ENCODE peak calls at places on chromosomes 11 and 22, in five cellular contexts. C is activated CD4-positive, alpha-beta T cell treated with anti-CD3 and anti-CD28 coated beads for 24 hours; F is effector CD8-positive, alpha-beta T cell; Y is RWPE1; W is amniotic stem cell. L is an unnamed sample.

GRCh38 chr22:32799516-32799915 is 2.0 kb upstream of the TIMP3 start:
- DNase-seq in C (no peak), F (no peak), Y (no peak), W (no peak), L (no peak)

GRCh38 chr11:120835601-120836228 is 188.2 kb upstream of the TBCEL start:
- DNase-seq in C (no peak), F (no peak), Y (no peak), W (no peak), L (no peak)

GRCh38 chr11:1029686-1030085 is 6.8 kb downstream of the MUC6 start:
- DNase-seq in C (no peak), F (no peak), Y (no peak), W (no peak), L (no peak)

GRCh38 chr22:20615533-20616450 is 108.4 kb downstream of the MED15 start:
- DNase-seq in C (no peak), F (no peak), Y (no peak), W (no peak), L (no peak)

GRCh38 chr11:126878892-126879291 is 121.7 kb downstream of the KIRREL3 start:
- DNase-seq in C (no peak), F (no peak), Y (no peak), W (no peak), L (no peak)

GRCh38 chr22:39325392-39325932 is 6.0 kb upstream of the RPL3 start:
- DNase-seq in C (no peak), F (no peak), Y (peak; percentile 37), W (no peak), L (no peak)

GRCh38 chr11:36122715-36123114 is 166.5 kb downstream of the COMMD9 start:
- DNase-seq in C (no peak), F (no peak), Y (no peak), W (no peak), L (no peak)

GRCh38 chr11:57290288-57290687 is 34.5 kb downstream of the TNKS1BP1 start:
- DNase-seq in C (no peak), F (no peak), Y (no peak), W (no peak), L (no peak)

GRCh38 chr11:45817191-45817590 is 12.2 kb downstream of the SLC35C1 start:
- DNase-seq in C (no peak), F (no peak), Y (no peak), W (no peak), L (no peak)

GRCh38 chr11:112539741-112540140 is 279.1 kb upstream of the PLET1 start:
- DNase-seq in C (no peak), F (no peak), Y (no peak), W (no peak), L (no peak)

GRCh38 chr11:68942751-68943271 is 38.0 kb downstream of the MRGPRD start:
- DNase-seq in C (no peak), F (no peak), Y (no peak), W (no peak), L (no peak)

GRCh38 chr22:41274856-41275255 is 11.1 kb downstream of the RANGAP1 start:
- DNase-seq in C (no peak), F (no peak), Y (no peak), W (no peak), L (no peak)

GRCh38 chr11:2428322-2428795 is 16.0 kb downstream of the TRPM5 start:
- DNase-seq in C (peak; percentile 86), F (peak; percentile 87), Y (peak; percentile 30), W (no peak), L (no peak)

GRCh38 chr11:97739892-97740782 is 1280.6 kb upstream of the CNTN5 start:
- DNase-seq in C (no peak), F (no peak), Y (no peak), W (peak; percentile 42), L (no peak)

GRCh38 chr22:50526849-50527801 is 1.7 kb upstream of the SCO2 start:
- DNase-seq in C (no peak), F (no peak), Y (no peak), W (no peak), L (no peak)

GRCh38 chr22:50481440-50482106 is at the start of gene ADM2:
- DNase-seq in C (peak; percentile 49), F (peak; percentile 50), Y (no peak), W (no peak), L (no peak)

GRCh38 chr11:111402411-111402810 is 23.3 kb upstream of the POU2AF1 start:
- DNase-seq in C (no peak), F (no peak), Y (no peak), W (no peak), L (no peak)

GRCh38 chr22:40733919-40734318 is 54.6 kb downstream of the MCHR1 start:
- DNase-seq in C (no peak), F (no peak), Y (no peak), W (no peak), L (no peak)

GRCh38 chr22:48147404-48147803 is 1385.0 kb downstream of the TBC1D22A start:
- DNase-seq in C (no peak), F (no peak), Y (no peak), W (no peak), L (no peak)

GRCh38 chr11:1470681-1471611 is 15.6 kb downstream of the MOB2 start:
- DNase-seq in C (no peak), F (no peak), Y (no peak), W (no peak), L (no peak)

GRCh38 chr22:44870021-44870420 is 117.6 kb downstream of the ARHGAP8 start:
- DNase-seq in C (no peak), F (no peak), Y (peak; percentile 38), W (peak; percentile 6), L (no peak)

GRCh38 chr22:43867839-43868652 is 5.7 kb upstream of the SULT4A1 start:
- DNase-seq in C (peak; percentile 7), F (no peak), Y (peak; percentile 36), W (peak; percentile 12), L (peak; percentile 25)

GRCh38 chr11:128763224-128763623 is 69.4 kb downstream of the FLI1 start:
- DNase-seq in C (no peak), F (no peak), Y (no peak), W (no peak), L (no peak)

GRCh38 chr11:9625158-9625557 is 38.7 kb upstream of the SWAP70 start:
- DNase-seq in C (no peak), F (no peak), Y (no peak), W (no peak), L (no peak)

GRCh38 chr11:94880216-94880615 is 93.1 kb downstream of the CWC15 start:
- DNase-seq in C (no peak), F (no peak), Y (peak; percentile 76), W (no peak), L (no peak)

GRCh38 chr11:75689861-75690641 is 21.2 kb upstream of the MAP6 start:
- DNase-seq in C (no peak), F (no peak), Y (no peak), W (no peak), L (no peak)

GRCh38 chr11:35013514-35014191 is 97.2 kb downstream of the PDHX start:
- DNase-seq in C (no peak), F (no peak), Y (no peak), W (no peak), L (no peak)

GRCh38 chr11:33899383-33900037 is 7.6 kb upstream of the LMO2 start:
- DNase-seq in C (no peak), F (no peak), Y (peak; percentile 58), W (peak; percentile 33), L (no peak)

GRCh38 chr11:27330633-27331270 is 32.3 kb downstream of the CCDC34 start:
- DNase-seq in C (no peak), F (no peak), Y (no peak), W (no peak), L (no peak)

GRCh38 chr11:132126973-132127900 is 756.8 kb downstream of the NTM start:
- DNase-seq in C (no peak), F (no peak), Y (peak; percentile 49), W (peak; percentile 87), L (peak; percentile 28)

GRCh38 chr11:76664578-76665061 is 5.9 kb downstream of the LRRC32 start:
- DNase-seq in C (no peak), F (no peak), Y (no peak), W (no peak), L (no peak)

GRCh38 chr11:15843309-15843857 is 513.0 kb downstream of the SOX6 start:
- DNase-seq in C (no peak), F (no peak), Y (no peak), W (no peak), L (no peak)

GRCh38 chr11:70105755-70106571 is 27.8 kb downstream of the ANO1 start:
- DNase-seq in C (no peak), F (no peak), Y (no peak), W (no peak), L (no peak)

GRCh38 chr11:76783294-76783900 is at the start of gene TSKU:
- DNase-seq in C (no peak), F (no peak), Y (peak; percentile 41), W (no peak), L (no peak)

GRCh38 chr11:40292636-40293585 is 1166.5 kb downstream of the LRRC4C start:
- DNase-seq in C (no peak), F (no peak), Y (peak; percentile 10), W (no peak), L (no peak)

GRCh38 chr11:88421530-88421929 is 84.0 kb upstream of the CTSC start:
- DNase-seq in C (peak; percentile 32), F (no peak), Y (peak; percentile 41), W (no peak), L (no peak)

GRCh38 chr11:66542362-66542761 is 3.5 kb downstream of the ZDHHC24 start:
- DNase-seq in C (no peak), F (no peak), Y (no peak), W (no peak), L (no peak)

GRCh38 chr11:28697920-28698827 is 590.0 kb downstream of the METTL15 start:
- DNase-seq in C (no peak), F (no peak), Y (peak; percentile 41), W (no peak), L (no peak)

GRCh38 chr11:108559904-108560303 is 33.7 kb downstream of the EXPH5 start:
- DNase-seq in C (no peak), F (no peak), Y (no peak), W (peak; percentile 42), L (no peak)

L was measured in T1000.